ENCODE peak calls at places on chromosomes 2 and 18, in five cellular contexts. X, A, L, H and Q are unnamed samples.

GRCh38 chr2:202035941-202036372 is 2.3 kb downstream of the FZD7 start:
- DNase-seq in X (no peak), A (no peak), L (peak; percentile 31), H (no peak), Q (no peak)

GRCh38 chr2:172088245-172089004 is 3.1 kb downstream of the DLX1 start:
- DNase-seq in X (no peak), A (no peak), L (no peak), H (no peak), Q (no peak)

GRCh38 chr2:15173506-15173905 is 387.6 kb downstream of the NBAS start:
- DNase-seq in X (no peak), A (no peak), L (no peak), H (no peak), Q (no peak)

GRCh38 chr2:235026137-235026536 is 74.3 kb downstream of the SH3BP4 start:
- DNase-seq in X (no peak), A (peak; percentile 48), L (no peak), H (peak; percentile 63), Q (no peak)

GRCh38 chr2:46697830-46698323 is 217.7 kb downstream of the MCFD2 start:
- DNase-seq in X (no peak), A (no peak), L (no peak), H (no peak), Q (no peak)

GRCh38 chr2:9001229-9001628 is 2.3 kb downstream of the MBOAT2 start:
- DNase-seq in X (peak; percentile 66), A (no peak), L (no peak), H (no peak), Q (no peak)

GRCh38 chr18:13362051-13362450 is 143.5 kb downstream of the LDLRAD4 start:
- DNase-seq in X (no peak), A (no peak), L (no peak), H (no peak), Q (no peak)

GRCh38 chr2:59174536-59175243 is 933.6 kb upstream of the FANCL start:
- DNase-seq in X (no peak), A (no peak), L (no peak), H (no peak), Q (no peak)

GRCh38 chr2:148590613-148591012 is 53.9 kb upstream of the EPC2 start:
- DNase-seq in X (no peak), A (no peak), L (no peak), H (no peak), Q (no peak)

GRCh38 chr18:10558967-10559298 is 33.1 kb downstream of the NAPG start:
- DNase-seq in X (no peak), A (no peak), L (no peak), H (no peak), Q (no peak)

GRCh38 chr2:111673526-111673925 is 210.5 kb downstream of the ANAPC1 start:
- DNase-seq in X (no peak), A (no peak), L (no peak), H (no peak), Q (peak; percentile 38)

GRCh38 chr2:150470435-150470834 is 17.0 kb downstream of the RND3 start:
- DNase-seq in X (no peak), A (no peak), L (no peak), H (no peak), Q (no peak)

GRCh38 chr2:94956797-94957391 is 68.6 kb upstream of the MAL start:
- DNase-seq in X (no peak), A (no peak), L (no peak), H (peak; percentile 33), Q (peak; percentile 34)

GRCh38 chr18:9249254-9249653 is 85.3 kb upstream of the TWSG1 start:
- DNase-seq in X (no peak), A (no peak), L (no peak), H (no peak), Q (no peak)

GRCh38 chr2:8193686-8194615 is 487.9 kb upstream of the ID2 start:
- DNase-seq in X (no peak), A (no peak), L (no peak), H (no peak), Q (no peak)

GRCh38 chr18:10285283-10285640 is 169.2 kb upstream of the APCDD1 start:
- DNase-seq in X (no peak), A (no peak), L (no peak), H (no peak), Q (no peak)

GRCh38 chr2:9655441-9656269 is 24.9 kb upstream of the YWHAQ start:
- DNase-seq in X (peak; percentile 32), A (no peak), L (no peak), H (peak; percentile 67), Q (no peak)

GRCh38 chr2:226796012-226796839 is 3.4 kb downstream of the IRS1 start:
- DNase-seq in X (no peak), A (peak; percentile 43), L (peak; percentile 31), H (no peak), Q (no peak)

GRCh38 chr2:111119847-111120252 is 864 bp upstream of the BCL2L11 start:
- DNase-seq in X (peak; percentile 63), A (no peak), L (no peak), H (no peak), Q (no peak)

GRCh38 chr2:38406597-38407110 is 29.6 kb upstream of the ATL2 start:
- DNase-seq in X (no peak), A (peak; percentile 49), L (peak; percentile 35), H (no peak), Q (peak; percentile 53)

GRCh38 chr2:204691911-204692510 is 146.7 kb downstream of the PARD3B start:
- DNase-seq in X (peak; percentile 18), A (peak; percentile 50), L (peak; percentile 74), H (peak; percentile 11), Q (peak; percentile 68)

GRCh38 chr2:196376984-196377877 is 205.9 kb upstream of the STK17B start:
- DNase-seq in X (no peak), A (no peak), L (no peak), H (no peak), Q (no peak)

GRCh38 chr2:220417503-220417902 is 790.1 kb downstream of the SLC4A3 start:
- DNase-seq in X (no peak), A (no peak), L (no peak), H (no peak), Q (no peak)

GRCh38 chr18:42028232-42028832 is 73.3 kb downstream of the PIK3C3 start:
- DNase-seq in X (peak; percentile 47), A (no peak), L (no peak), H (no peak), Q (peak; percentile 32)

GRCh38 chr2:12852135-12852534 is 135.4 kb downstream of the TRIB2 start:
- DNase-seq in X (no peak), A (no peak), L (no peak), H (no peak), Q (no peak)

GRCh38 chr2:45857848-45858520 is 206.5 kb downstream of the PRKCE start:
- DNase-seq in X (no peak), A (no peak), L (no peak), H (no peak), Q (no peak)

GRCh38 chr18:22417496-22418188 is at the start of gene CTAGE1:
- DNase-seq in X (no peak), A (no peak), L (no peak), H (no peak), Q (peak; percentile 50)

GRCh38 chr2:68839260-68839833 is 31.9 kb downstream of the BMP10 start:
- DNase-seq in X (peak; percentile 16), A (no peak), L (no peak), H (peak; percentile 24), Q (no peak)

GRCh38 chr2:176140520-176141317 is 10.6 kb upstream of the HOXD4 start:
- DNase-seq in X (peak; percentile 76), A (peak; percentile 84), L (peak; percentile 81), H (peak; percentile 59), Q (peak; percentile 84)

GRCh38 chr2:29879456-29879855 is 41.9 kb downstream of the ALK start:
- DNase-seq in X (no peak), A (no peak), L (no peak), H (no peak), Q (no peak)

GRCh38 chr2:29878898-29879297 is 42.5 kb downstream of the ALK start:
- DNase-seq in X (no peak), A (no peak), L (no peak), H (no peak), Q (no peak)

GRCh38 chr2:29876374-29876773 is 45.0 kb downstream of the ALK start:
- DNase-seq in X (no peak), A (no peak), L (no peak), H (no peak), Q (no peak)

DNA sequence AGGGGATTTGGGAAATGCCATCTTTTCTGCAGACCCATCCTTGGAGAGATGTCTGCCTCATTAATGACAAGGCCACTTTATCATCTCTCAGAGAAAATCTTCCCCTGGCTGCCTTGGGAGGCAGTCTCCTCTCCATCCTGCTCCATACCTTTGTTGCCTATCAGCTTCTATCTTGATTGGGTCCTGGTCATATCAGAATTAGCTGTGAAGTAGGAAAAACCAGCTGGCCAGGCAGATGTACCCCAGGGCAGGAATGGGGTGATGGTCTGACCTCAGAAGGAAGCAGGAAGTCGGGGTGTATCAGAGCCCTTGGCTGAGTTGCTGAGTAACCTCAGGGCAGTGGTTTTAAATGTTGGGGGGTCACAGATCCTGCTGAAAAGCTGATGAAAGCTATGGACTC is 41.3 kb downstream of the ALK start:
- DNase-seq in X (no peak), A (no peak), L (no peak), H (no peak), Q (no peak)
- TF ChIP-seq POLR2A in X (no peak), A (no peak), L (no peak), H (no peak), Q (no peak)

DNA sequence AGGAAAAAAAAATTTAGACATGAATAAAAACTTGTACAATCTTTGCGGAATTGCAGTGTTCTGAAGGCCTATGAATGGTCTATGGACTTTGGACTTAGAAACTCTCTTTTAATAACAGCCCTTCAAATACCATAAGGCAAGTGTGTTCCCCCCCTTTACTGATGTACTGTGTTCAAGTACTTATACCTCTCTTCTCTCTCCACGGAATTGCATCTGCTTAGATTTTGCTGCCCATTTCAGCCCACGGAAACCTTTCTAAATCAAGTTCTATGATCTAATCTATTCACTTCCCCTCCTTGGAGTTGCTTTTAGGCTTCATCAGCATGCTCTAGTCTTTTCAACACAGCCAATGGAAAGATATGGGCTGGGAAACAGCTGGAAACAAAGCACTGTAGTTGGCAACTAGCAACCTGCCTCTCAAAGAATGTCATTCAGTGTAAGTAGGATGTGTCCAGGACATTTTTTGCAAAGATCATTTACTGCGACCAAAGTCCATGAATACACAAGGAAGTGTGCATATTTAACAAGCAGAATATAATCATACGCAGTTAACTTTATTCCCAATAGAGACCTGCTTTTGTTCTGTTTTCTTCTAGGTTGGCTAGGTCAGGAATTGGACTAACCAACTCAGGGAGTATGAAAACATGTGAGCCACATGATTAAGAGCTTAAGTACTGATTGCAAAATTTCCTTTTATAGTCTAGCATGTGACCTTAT is 58.0 kb downstream of the SLC40A1 start:
- DNase-seq in X (no peak), A (no peak), L (no peak), H (no peak), Q (no peak)
- TF ChIP-seq POLR2A in X (no peak), A (no peak), L (no peak), H (no peak), Q (no peak)

DNA sequence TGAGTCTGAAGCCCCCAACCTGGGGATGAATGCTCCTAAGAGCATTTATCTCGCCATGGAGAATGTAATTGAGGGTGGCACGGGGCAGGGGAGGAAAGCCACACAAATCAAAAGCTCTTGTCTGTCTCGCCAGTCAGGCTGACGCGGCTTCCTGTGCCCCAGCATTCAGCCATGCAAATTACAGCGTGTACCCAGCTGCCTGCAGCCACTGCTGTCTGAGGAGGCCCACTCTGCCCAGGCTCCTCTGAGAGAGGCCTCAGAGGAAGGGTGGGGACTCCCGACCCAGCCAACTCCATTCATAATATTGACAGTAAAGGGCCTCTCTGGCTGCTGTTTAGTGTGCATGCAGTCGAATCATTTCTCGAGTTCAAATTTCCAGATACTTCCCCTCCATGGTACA is 22.0 kb downstream of the SMAD7 start:
- DNase-seq in X (no peak), A (peak; percentile 40), L (no peak), H (no peak), Q (peak; percentile 52)
- TF ChIP-seq POLR2A in X (no peak), A (no peak), L (no peak), H (no peak), Q (no peak)

GRCh38 chr2:151789055-151789834 is 39.0 kb downstream of the ARL5A start:
- DNase-seq in X (peak; percentile 94), A (no peak), L (no peak), H (no peak), Q (no peak)
- TF ChIP-seq POLR2A in X (peak; percentile 21), A (no peak), L (no peak), H (no peak), Q (no peak)